ENCODE peak calls at places on chromosomes 16 and 17, in ten cellular contexts. N is right cardiac atrium; L is T-helper 1 cell; P is A549; R is neuronal stem cell; G is activated T-cell treated with anti-CD3 and anti-CD28 coated beads for 1 hour; C is MM.1S; X is mucosa of descending colon; A is activated naive CD8-positive, alpha-beta T cell treated with anti-CD3 and anti-CD28 coated beads, Interleukin-2, amount 50 U/mL, for 24 hours; F is fibroblast of lung. S is an unnamed sample.

GRCh38 chr17:7216242-7217112 is 3.2 kb downstream of the DLG4 start:
- DNase-seq in R (no peak), C (no peak), N (no peak), L (no peak), P (no peak), X (peak), A (no peak), F (no peak), G (no peak), S (no peak)

GRCh38 chr16:77680496-77680895 is 41.8 kb upstream of the NUDT7 start:
- DNase-seq in C (no peak), N (no peak), X (no peak), F (no peak), A (no peak), R (no peak), L (no peak), G (no peak), P (no peak), S (no peak)

GRCh38 chr17:7885357-7886226 is 3.0 kb upstream of the CHD3 start:
- DNase-seq in N (peak), A (peak), P (peak), G (peak), F (peak), L (peak), R (peak), C (peak), X (peak), S (peak)

GRCh38 chr17:57585341-57586098 is 159.6 kb downstream of the CCDC182 start:
- DNase-seq in P (no peak), N (no peak), X (no peak), G (no peak), F (no peak), L (no peak), C (no peak), A (no peak), R (no peak), S (no peak)

GRCh38 chr17:67624886-67625656 is 92.7 kb upstream of the NOL11 start:
- DNase-seq in L (no peak), G (no peak), N (no peak), R (no peak), A (no peak), X (no peak), F (no peak), C (no peak), P (no peak), S (no peak)

GRCh38 chr17:27531469-27531948 is 75.3 kb downstream of the KSR1 start:
- DNase-seq in R (no peak), X (no peak), G (no peak), L (no peak), A (no peak), C (no peak), P (no peak), F (no peak), N (no peak), S (no peak)

GRCh38 chr16:30166202-30166902 is 17.1 kb upstream of the CORO1A start:
- DNase-seq in R (no peak), F (no peak), A (no peak), P (no peak), C (peak), N (no peak), L (no peak), X (no peak), G (no peak), S (peak)

GRCh38 chr16:63856537-63856936 is 1265.3 kb downstream of the CDH11 start:
- DNase-seq in L (no peak), A (no peak), G (no peak), N (no peak), R (no peak), P (no peak), F (no peak), C (no peak), X (no peak), S (no peak)

GRCh38 chr16:3638916-3639644 is 15.4 kb upstream of the DNASE1 start:
- DNase-seq in G (no peak), X (no peak), R (no peak), P (no peak), A (no peak), C (no peak), L (no peak), N (no peak), F (no peak), S (no peak)

GRCh38 chr16:72983728-72984350 is 64.1 kb downstream of the ZFHX3 start:
- DNase-seq in R (no peak), X (no peak), L (no peak), N (no peak), C (peak), F (no peak), G (no peak), P (no peak), A (no peak), S (no peak)

GRCh38 chr16:66352304-66352703 is 14.2 kb upstream of the CDH5 start:
- DNase-seq in X (no peak), N (no peak), L (no peak), G (no peak), R (no peak), F (no peak), A (no peak), C (no peak), P (no peak), S (no peak)

GRCh38 chr17:14712471-14713075 is 411.7 kb downstream of the HS3ST3B1 start:
- DNase-seq in N (no peak), F (peak), G (no peak), C (no peak), R (no peak), L (no peak), A (no peak), P (no peak), X (no peak), S (no peak)

GRCh38 chr17:15910791-15911190 is 34.1 kb upstream of the ADORA2B start:
- DNase-seq in X (no peak), N (no peak), C (no peak), R (no peak), A (no peak), F (no peak), L (no peak), G (no peak), P (no peak), S (no peak)

GRCh38 chr16:15777533-15778203 is 79.2 kb downstream of the MYH11 start:
- DNase-seq in F (peak), X (no peak), C (peak), L (no peak), P (peak), N (no peak), A (peak), G (no peak), R (peak), S (peak)

GRCh38 chr17:7971651-7972050 is 30.8 kb upstream of the GUCY2D start:
- DNase-seq in F (no peak), C (no peak), A (no peak), X (no peak), G (no peak), P (no peak), L (no peak), R (no peak), N (no peak), S (no peak)

GRCh38 chr16:55214412-55214811 is 109.6 kb upstream of the IRX6 start:
- DNase-seq in R (no peak), X (no peak), G (no peak), L (no peak), C (no peak), A (no peak), N (no peak), P (no peak), F (no peak), S (no peak)

GRCh38 chr17:57667461-57667923 is 77.6 kb downstream of the CCDC182 start:
- DNase-seq in F (no peak), P (no peak), C (no peak), A (no peak), X (no peak), N (no peak), R (no peak), G (no peak), L (no peak), S (no peak)

S was measured in GM12865.